ENCODE peak calls at places on chromosomes 6 and 20, in seven cellular contexts. P is tibial nerve, Y is WERI-Rb-1, I is psoas muscle, B is PC-9, D is mammary epithelial cell, A is transverse colon. Z is an unnamed sample. For H3K27me3 and H3K9me3, the result is how much of the 10 kb centered on the place peaks cover.

GRCh38 chr20:35288325-35289060 is 3.7 kb downstream of the FAM83C start:
- DNase-seq in Y (no peak), I (no peak), D (no peak), A (no peak), P (no peak), B (no peak), Z (no peak)

GRCh38 chr20:45629496-45630100 is at the start of gene WFDC10A:
- DNase-seq in Y (peak), D (peak), A (peak), I (no peak), P (peak), B (peak), Z (no peak)

GRCh38 chr20:35491823-35492222 is 36.4 kb downstream of the CEP250 start:
- DNase-seq in I (no peak), P (no peak), D (no peak), Y (no peak), B (no peak), A (no peak), Z (no peak)

GRCh38 chr6:73081955-73082354 is 143.3 kb downstream of the KHDC1L start:
- DNase-seq in P (no peak), D (no peak), Y (no peak), I (no peak), A (no peak), B (no peak), Z (no peak)

GRCh38 chr6:146905313-146905712 is 298.9 kb upstream of the STXBP5 start:
- DNase-seq in P (peak), B (peak), D (peak), I (no peak), Y (no peak), A (no peak), Z (no peak)

GRCh38 chr20:63117151-63117550 is 98.8 kb downstream of the YTHDF1 start:
- DNase-seq in I (no peak), D (no peak), P (no peak), B (no peak), Y (no peak), A (no peak), Z (no peak)

GRCh38 chr6:142474446-142475289 is 172.9 kb downstream of the ADGRG6 start:
- DNase-seq in D (peak), Y (peak), B (peak), P (peak), A (no peak), I (no peak), Z (no peak)

GRCh38 chr6:131058236-131058635 is 4.8 kb downstream of the EPB41L2 start:
- DNase-seq in Y (no peak), I (no peak), D (no peak), A (no peak), B (no peak), P (no peak), Z (no peak)

GRCh38 chr6:64083261-64083660 is 447.7 kb downstream of the PHF3 start:
- DNase-seq in B (no peak), P (no peak), Y (no peak), D (no peak), I (no peak), A (no peak), Z (no peak)

GRCh38 chr6:14658909-14659561 is 541.5 kb downstream of the CD83 start:
- DNase-seq in Y (no peak), A (no peak), B (peak), D (peak), P (peak), I (no peak), Z (no peak)

GRCh38 chr6:96851858-96852257 is 14.6 kb upstream of the GPR63 start:
- DNase-seq in A (no peak), I (no peak), D (no peak), B (no peak), Y (no peak), P (no peak), Z (no peak)

GRCh38 chr20:46696791-46697279 is 7.6 kb upstream of the TP53RK start:
- DNase-seq in P (no peak), D (no peak), B (no peak), I (no peak), A (no peak), Y (no peak), Z (no peak)

GRCh38 chr6:50030777-50031562 is 9.2 kb upstream of the DEFB110 start:
- DNase-seq in P (no peak), Y (peak), A (no peak), D (peak), I (no peak), B (peak), Z (no peak)

GRCh38 chr6:74899416-74899815 is 306.4 kb downstream of the COL12A1 start:
- DNase-seq in Y (no peak), P (no peak), B (peak), D (peak), I (no peak), A (no peak), Z (no peak)

GRCh38 chr6:146701632-146702031 is 102.9 kb downstream of the ADGB start:
- DNase-seq in Y (no peak), P (no peak), D (no peak), A (no peak), I (no peak), B (no peak), Z (no peak)

GRCh38 chr6:128806274-128806673 is 76.7 kb upstream of the LAMA2 start:
- DNase-seq in Y (no peak), P (peak), I (no peak), A (no peak), B (no peak), D (peak), Z (no peak)

GRCh38 chr6:163356324-163356723 is 58.2 kb upstream of the QKI start:
- DNase-seq in B (no peak), A (no peak), I (peak), Y (no peak), P (no peak), D (peak), Z (no peak)

GRCh38 chr6:90355965-90356364 is 59.3 kb upstream of the BACH2 start:
- DNase-seq in B (no peak), I (no peak), D (no peak), A (no peak), P (no peak), Y (no peak), Z (no peak)

GRCh38 chr6:119495230-119495683 is 145.7 kb upstream of the MAN1A1 start:
- DNase-seq in D (no peak), Y (peak), B (no peak), P (no peak), A (peak), I (peak), Z (no peak)

GRCh38 chr6:39048481-39049399 is at the start of gene GLP1R:
- DNase-seq in B (no peak), A (no peak), P (no peak), Y (no peak), D (no peak), I (no peak), Z (no peak)

GRCh38 chr6:112150363-112150762 is 63.0 kb downstream of the FAM229B start:
- DNase-seq in I (no peak), D (no peak), B (no peak), A (no peak), P (peak), Y (no peak), Z (no peak)

GRCh38 chr6:40778186-40778585 is 191.0 kb upstream of the LRFN2 start:
- DNase-seq in P (no peak), B (no peak), A (no peak), I (no peak), Y (no peak), D (peak), Z (no peak)

GRCh38 chr6:74041420-74041819 is 345.4 kb downstream of the CD109 start:
- DNase-seq in I (no peak), D (no peak), A (no peak), P (no peak), Y (peak), B (no peak), Z (no peak)

GRCh38 chr6:31750411-31751022 is 10.7 kb downstream of the MSH5 start:
- DNase-seq in P (no peak), A (no peak), B (no peak), I (no peak), Y (no peak), D (no peak), Z (no peak)

GRCh38 chr6:136791296-136792065 is 796 bp downstream of the MAP3K5 start:
- DNase-seq in A (peak), Y (peak), B (peak), P (peak), D (peak), I (peak), Z (peak)

GRCh38 chr6:113385020-113385431 is 472.1 kb upstream of the MARCKS start:
- DNase-seq in P (no peak), D (no peak), Y (no peak), B (no peak), I (no peak), A (no peak), Z (no peak)

GRCh38 chr6:142856857-142857608 is 87.9 kb downstream of the HIVEP2 start:
- DNase-seq in P (no peak), B (no peak), A (peak), D (no peak), I (no peak), Y (no peak), Z (peak)

GRCh38 chr6:2848851-2849250 is 7.2 kb upstream of the SERPINB1 start:
- DNase-seq in I (no peak), B (no peak), D (no peak), A (peak), Y (no peak), P (no peak), Z (peak)

GRCh38 chr6:144283781-144284473 is 1.2 kb upstream of the UTRN start:
- DNase-seq in D (peak), B (no peak), A (no peak), Y (no peak), I (no peak), P (no peak), Z (no peak)

GRCh38 chr20:37804584-37805566 is 98.1 kb upstream of the VSTM2L start:
- DNase-seq in Y (no peak), B (no peak), D (no peak), A (peak), P (no peak), I (no peak), Z (no peak)

GRCh38 chr6:139376054-139376355 is 1.6 kb upstream of the CITED2 start:
- DNase-seq in B (no peak), Y (no peak), P (no peak), D (no peak), I (peak), A (no peak), Z (no peak)

GRCh38 chr6:81977488-81977887 is 225.0 kb upstream of the TENT5A start:
- DNase-seq in A (no peak), Y (no peak), D (no peak), B (no peak), I (no peak), P (no peak), Z (no peak)

GRCh38 chr6:155377061-155377460 is 62.8 kb upstream of the TFB1M start:
- DNase-seq in A (no peak), P (no peak), Y (no peak), I (no peak), D (peak), B (no peak), Z (no peak)

GRCh38 chr6:37595859-37596258 is 96.2 kb upstream of the CCDC167 start:
- DNase-seq in D (no peak), Y (no peak), A (no peak), I (no peak), B (no peak), P (no peak), Z (no peak)

GRCh38 chr20:31869942-31870702 is at the start of the genes DUSP15 and TTLL9:
- DNase-seq in D (no peak), A (peak), I (no peak), P (peak), Y (peak), B (peak), Z (no peak)
- H3K27me3 ChIP-seq in D (under half), A (under half), I (under half), P (under half), Y (under half), B (half or more), Z (under half)

DNA sequence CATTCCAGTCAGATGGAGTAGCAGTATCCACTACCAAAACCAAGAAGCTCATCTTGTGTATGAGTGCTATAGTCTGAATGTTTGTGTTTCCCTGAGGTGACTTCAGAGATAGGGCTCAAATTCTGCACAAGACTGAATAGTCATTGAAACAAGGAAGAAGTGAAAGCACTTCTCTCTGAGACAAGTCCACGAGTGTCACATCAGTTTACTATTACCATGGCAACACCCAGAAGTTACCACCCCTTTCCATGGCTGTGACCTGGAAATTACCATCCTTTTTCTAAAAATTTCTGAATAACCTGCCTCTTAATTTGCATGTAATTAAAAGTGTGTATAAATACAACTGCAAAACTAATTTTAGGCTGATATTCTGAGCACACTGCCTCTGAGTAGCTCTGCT is 682.1 kb upstream of the ADGRB3 start:
- DNase-seq in B (no peak), I (no peak), P (no peak), Y (no peak), A (no peak), D (no peak), Z (no peak)
- H3K9me3 ChIP-seq in B (under half), I (under half), P (under half), Y (under half), A (under half), D (under half), Z (under half)

GRCh38 chr6:35469711-35470662 is 1.8 kb downstream of the RPL10A start:
- DNase-seq in Y (peak), I (no peak), A (peak), D (peak), P (no peak), B (no peak), Z (peak)
- H3K27ac ChIP-seq in Y (peak), I (peak), A (peak), D (peak), P (peak), B (peak), Z (peak)

GRCh38 chr6:10880366-10880765 is 1.5 kb downstream of the GCM2 start:
- DNase-seq in I (no peak), D (no peak), A (no peak), B (no peak), Y (no peak), P (no peak), Z (no peak)

GRCh38 chr6:10890151-10890550 is 3.3 kb downstream of the SYCP2L start:
- DNase-seq in A (no peak), P (no peak), I (no peak), Y (no peak), B (no peak), D (no peak), Z (no peak)

GRCh38 chr6:10883312-10884244 is 1.7 kb upstream of the GCM2 start:
- DNase-seq in I (no peak), A (no peak), P (no peak), D (no peak), Y (no peak), B (no peak), Z (no peak)

GRCh38 chr6:10882654-10883053 is 813 bp upstream of the GCM2 start:
- DNase-seq in Y (no peak), B (no peak), D (no peak), P (no peak), I (no peak), A (no peak), Z (no peak)

GRCh38 chr6:10884245-10884972 is 2.4 kb upstream of the SYCP2L start:
- DNase-seq in I (no peak), A (no peak), B (no peak), Y (no peak), D (no peak), P (no peak), Z (no peak)
- H3K27me3 ChIP-seq in I (under half), A (half or more), B (under half), Y (under half), D (under half), P (under half), Z (under half)

DNA sequence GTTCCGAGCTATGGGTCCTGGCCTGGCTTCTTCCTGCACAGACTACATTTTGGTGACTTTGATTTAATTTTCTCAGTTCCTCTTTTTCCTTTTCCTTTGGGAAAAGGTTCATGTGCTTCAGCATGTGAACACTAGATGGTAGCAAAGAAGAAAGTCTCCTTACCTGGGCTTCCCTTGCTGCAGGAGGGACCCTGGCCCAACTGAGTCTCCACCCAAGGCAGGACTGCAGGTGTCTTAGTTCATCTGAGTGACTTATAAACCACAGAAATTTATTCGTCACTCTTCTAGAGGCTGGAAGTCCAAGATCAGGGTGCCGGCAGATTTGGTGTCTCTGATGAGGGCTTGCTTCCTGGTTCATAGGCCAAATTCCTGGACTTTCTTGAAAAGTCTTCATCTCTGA is 163.2 kb downstream of the SYCP2 start:
- DNase-seq in D (no peak), Y (no peak), B (no peak), A (no peak), I (no peak), P (no peak), Z (no peak)
- H3K9me3 ChIP-seq in D (under half), Y (under half), B (under half), A (under half), I (under half), P (under half), Z (under half)

GRCh38 chr6:33278392-33278741 is 1.4 kb downstream of the B3GALT4 start:
- DNase-seq in A (no peak), I (no peak), P (no peak), B (no peak), D (no peak), Y (no peak), Z (no peak)
- H3K27ac ChIP-seq in A (peak), I (no peak), P (peak), B (no peak), D (no peak), Y (peak), Z (peak)

GRCh38 chr6:161013697-161014096 is 22.1 kb downstream of the MAP3K4 start:
- DNase-seq in P (no peak), B (no peak), I (no peak), Y (no peak), A (no peak), D (no peak), Z (no peak)

GRCh38 chr6:161021978-161022743 is 30.6 kb downstream of the MAP3K4 start:
- DNase-seq in Y (no peak), P (no peak), B (no peak), I (no peak), D (no peak), A (no peak), Z (no peak)

GRCh38 chr6:161019324-161019839 is 27.8 kb downstream of the MAP3K4 start:
- DNase-seq in I (no peak), Y (no peak), B (no peak), A (no peak), P (peak), D (no peak), Z (no peak)

GRCh38 chr6:161021543-161021942 is 30.0 kb downstream of the MAP3K4 start:
- DNase-seq in B (no peak), A (no peak), D (no peak), Y (no peak), I (no peak), P (no peak), Z (no peak)

DNA sequence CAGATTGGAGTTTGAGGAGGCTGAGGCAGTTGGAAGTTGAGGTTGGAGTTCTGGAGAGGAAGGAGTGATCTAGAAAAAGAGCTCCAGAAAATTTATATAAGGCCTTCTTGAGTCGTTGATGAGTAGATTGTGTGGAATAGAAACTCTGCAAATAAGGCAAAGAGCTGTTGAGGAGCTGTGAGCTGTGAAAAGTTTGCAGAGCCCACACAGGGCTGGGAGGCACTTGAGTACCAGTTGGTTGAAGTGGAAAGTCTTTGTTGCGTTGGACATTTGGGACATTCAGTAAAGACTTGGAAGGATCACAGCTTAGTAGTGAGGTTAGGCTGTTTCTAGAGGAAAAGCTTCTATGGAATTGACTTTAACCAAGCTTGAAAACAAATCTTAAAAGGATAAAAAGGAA is 26.6 kb downstream of the MAP3K4 start:
- DNase-seq in B (no peak), A (no peak), I (no peak), P (no peak), D (no peak), Y (no peak), Z (no peak)
- H3K27me3 ChIP-seq in B (under half), A (under half), I (under half), P (under half), D (under half), Y (under half), Z (under half)

DNA sequence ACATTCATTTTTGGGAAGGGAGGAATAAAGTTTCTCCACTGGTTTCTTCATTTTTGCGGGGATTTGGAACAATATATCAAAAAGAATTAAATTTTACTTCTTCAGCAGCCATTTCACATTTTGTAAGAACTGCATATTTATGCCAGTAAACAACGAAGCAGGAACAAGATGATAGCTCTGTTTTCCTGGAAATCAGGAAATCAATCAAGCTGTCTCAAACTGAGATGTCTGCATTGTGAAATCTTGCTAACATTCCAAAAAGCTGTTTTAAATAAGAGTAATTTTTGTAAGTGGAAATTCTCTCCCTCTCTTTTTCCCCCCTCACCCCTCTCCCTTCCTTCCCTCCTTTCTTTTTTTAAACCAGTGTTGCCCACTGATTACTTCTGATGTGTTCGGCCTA is 20.0 kb downstream of the MAPK13 start:
- DNase-seq in Y (no peak), P (no peak), A (no peak), D (no peak), I (no peak), B (no peak), Z (no peak)
- H3K9me3 ChIP-seq in Y (under half), P (under half), A (under half), D (under half), I (under half), B (under half), Z (under half)

Z was measured in CD8-positive, alpha-beta T cell.